ENCODE peak calls at places on chromosomes 16 and 17, in six cellular contexts. One of them, this sample, is unnamed.

GRCh38 chr16:8887952-8888560 is 5.9 kb downstream of the LITAFD start:
- DNase-seq in kidney glomerular epithelial cell: no peak
- DNase-seq in uterus: peak; percentile 45
- DNase-seq in T-helper 2 cell: no peak
- DNase-seq in tibial artery: no peak
- DNase-seq in activated CD4-positive, alpha-beta T cell treated with anti-CD3 and anti-CD28 coated beads, Interleukin-2, amount 50 U/mL, for 1 hour: no peak
- DNase-seq in this sample: no peak

GRCh38 chr17:76725580-76726230 is 701 bp downstream of the JMJD6 start:
- DNase-seq in activated CD4-positive, alpha-beta T cell treated with anti-CD3 and anti-CD28 coated beads, Interleukin-2, amount 50 U/mL, for 1 hour: peak; percentile 59
- DNase-seq in uterus: peak; percentile 68
- DNase-seq in tibial artery: peak; percentile 91
- DNase-seq in kidney glomerular epithelial cell: no peak
- DNase-seq in T-helper 2 cell: peak; percentile 37
- DNase-seq in this sample: peak; percentile 68

GRCh38 chr17:10836966-10837599 is 804 bp downstream of the PIRT start:
- DNase-seq in tibial artery: no peak
- DNase-seq in uterus: no peak
- DNase-seq in activated CD4-positive, alpha-beta T cell treated with anti-CD3 and anti-CD28 coated beads, Interleukin-2, amount 50 U/mL, for 1 hour: no peak
- DNase-seq in kidney glomerular epithelial cell: no peak
- DNase-seq in T-helper 2 cell: no peak
- DNase-seq in this sample: no peak

GRCh38 chr17:17388657-17389496 is 85.7 kb downstream of the NT5M start:
- DNase-seq in activated CD4-positive, alpha-beta T cell treated with anti-CD3 and anti-CD28 coated beads, Interleukin-2, amount 50 U/mL, for 1 hour: no peak
- DNase-seq in kidney glomerular epithelial cell: no peak
- DNase-seq in T-helper 2 cell: no peak
- DNase-seq in uterus: no peak
- DNase-seq in tibial artery: no peak
- DNase-seq in this sample: no peak

GRCh38 chr17:50779747-50780363 is 12.5 kb upstream of the ANKRD40CL start:
- DNase-seq in activated CD4-positive, alpha-beta T cell treated with anti-CD3 and anti-CD28 coated beads, Interleukin-2, amount 50 U/mL, for 1 hour: peak; percentile 42
- DNase-seq in kidney glomerular epithelial cell: no peak
- DNase-seq in T-helper 2 cell: no peak
- DNase-seq in tibial artery: no peak
- DNase-seq in uterus: no peak
- DNase-seq in this sample: no peak

GRCh38 chr16:80836846-80837245 is 32.4 kb upstream of the CDYL2 start:
- DNase-seq in activated CD4-positive, alpha-beta T cell treated with anti-CD3 and anti-CD28 coated beads, Interleukin-2, amount 50 U/mL, for 1 hour: no peak
- DNase-seq in kidney glomerular epithelial cell: no peak
- DNase-seq in T-helper 2 cell: no peak
- DNase-seq in uterus: no peak
- DNase-seq in tibial artery: no peak
- DNase-seq in this sample: no peak

GRCh38 chr16:57265850-57266530 is 18.5 kb downstream of the PLLP start:
- DNase-seq in activated CD4-positive, alpha-beta T cell treated with anti-CD3 and anti-CD28 coated beads, Interleukin-2, amount 50 U/mL, for 1 hour: no peak
- DNase-seq in tibial artery: peak; percentile 75
- DNase-seq in T-helper 2 cell: no peak
- DNase-seq in kidney glomerular epithelial cell: peak; percentile 71
- DNase-seq in uterus: no peak
- DNase-seq in this sample: peak; percentile 60

GRCh38 chr16:87604572-87605135 is 2.3 kb downstream of the JPH3 start:
- DNase-seq in T-helper 2 cell: no peak
- DNase-seq in kidney glomerular epithelial cell: no peak
- DNase-seq in tibial artery: no peak
- DNase-seq in activated CD4-positive, alpha-beta T cell treated with anti-CD3 and anti-CD28 coated beads, Interleukin-2, amount 50 U/mL, for 1 hour: no peak
- DNase-seq in uterus: no peak
- DNase-seq in this sample: no peak

GRCh38 chr17:45131616-45132301 is 556 bp downstream of the PLCD3 start:
- DNase-seq in uterus: peak; percentile 63
- DNase-seq in kidney glomerular epithelial cell: no peak
- DNase-seq in activated CD4-positive, alpha-beta T cell treated with anti-CD3 and anti-CD28 coated beads, Interleukin-2, amount 50 U/mL, for 1 hour: peak; percentile 48
- DNase-seq in tibial artery: peak; percentile 81
- DNase-seq in T-helper 2 cell: peak; percentile 42
- DNase-seq in this sample: peak; percentile 50

GRCh38 chr17:32142857-32143524 is 689 bp downstream of the RHOT1 start:
- DNase-seq in T-helper 2 cell: no peak
- DNase-seq in tibial artery: peak; percentile 72
- DNase-seq in uterus: peak; percentile 18
- DNase-seq in activated CD4-positive, alpha-beta T cell treated with anti-CD3 and anti-CD28 coated beads, Interleukin-2, amount 50 U/mL, for 1 hour: no peak
- DNase-seq in kidney glomerular epithelial cell: peak; percentile 42
- DNase-seq in this sample: peak; percentile 80

GRCh38 chr17:27586203-27586701 is 44.7 kb upstream of the LGALS9 start:
- DNase-seq in T-helper 2 cell: no peak
- DNase-seq in kidney glomerular epithelial cell: no peak
- DNase-seq in tibial artery: no peak
- DNase-seq in uterus: no peak
- DNase-seq in activated CD4-positive, alpha-beta T cell treated with anti-CD3 and anti-CD28 coated beads, Interleukin-2, amount 50 U/mL, for 1 hour: no peak
- DNase-seq in this sample: no peak

GRCh38 chr17:78313735-78314648 is 45.9 kb downstream of the SOCS3 start:
- DNase-seq in kidney glomerular epithelial cell: peak; percentile 42
- DNase-seq in T-helper 2 cell: peak; percentile 41
- DNase-seq in uterus: peak; percentile 66
- DNase-seq in tibial artery: peak; percentile 85
- DNase-seq in activated CD4-positive, alpha-beta T cell treated with anti-CD3 and anti-CD28 coated beads, Interleukin-2, amount 50 U/mL, for 1 hour: peak; percentile 55
- DNase-seq in this sample: peak; percentile 92

GRCh38 chr17:48522031-48522593 is 8.7 kb downstream of the HOXB1 start:
- DNase-seq in T-helper 2 cell: no peak
- DNase-seq in activated CD4-positive, alpha-beta T cell treated with anti-CD3 and anti-CD28 coated beads, Interleukin-2, amount 50 U/mL, for 1 hour: no peak
- DNase-seq in uterus: no peak
- DNase-seq in kidney glomerular epithelial cell: peak; percentile 68
- DNase-seq in tibial artery: no peak
- DNase-seq in this sample: no peak

GRCh38 chr16:85989863-85990643 is 91.1 kb downstream of the IRF8 start:
- DNase-seq in uterus: no peak
- DNase-seq in tibial artery: no peak
- DNase-seq in activated CD4-positive, alpha-beta T cell treated with anti-CD3 and anti-CD28 coated beads, Interleukin-2, amount 50 U/mL, for 1 hour: no peak
- DNase-seq in kidney glomerular epithelial cell: no peak
- DNase-seq in T-helper 2 cell: no peak
- DNase-seq in this sample: no peak

GRCh38 chr16:30748634-30749445 is 615 bp downstream of the PHKG2 start:
- DNase-seq in tibial artery: no peak
- DNase-seq in uterus: peak; percentile 47
- DNase-seq in kidney glomerular epithelial cell: peak; percentile 14
- DNase-seq in T-helper 2 cell: no peak
- DNase-seq in activated CD4-positive, alpha-beta T cell treated with anti-CD3 and anti-CD28 coated beads, Interleukin-2, amount 50 U/mL, for 1 hour: no peak
- DNase-seq in this sample: peak; percentile 12

GRCh38 chr17:21189361-21189760 is 24.6 kb downstream of the TMEM11 start:
- DNase-seq in tibial artery: no peak
- DNase-seq in kidney glomerular epithelial cell: no peak
- DNase-seq in activated CD4-positive, alpha-beta T cell treated with anti-CD3 and anti-CD28 coated beads, Interleukin-2, amount 50 U/mL, for 1 hour: no peak
- DNase-seq in T-helper 2 cell: no peak
- DNase-seq in uterus: no peak
- DNase-seq in this sample: no peak

GRCh38 chr16:65779196-65779595 is 587.3 kb upstream of the CDH5 start:
- DNase-seq in T-helper 2 cell: no peak
- DNase-seq in uterus: no peak
- DNase-seq in activated CD4-positive, alpha-beta T cell treated with anti-CD3 and anti-CD28 coated beads, Interleukin-2, amount 50 U/mL, for 1 hour: no peak
- DNase-seq in tibial artery: no peak
- DNase-seq in kidney glomerular epithelial cell: no peak
- DNase-seq in this sample: no peak

GRCh38 chr17:82217530-82218204 is 5.0 kb upstream of the CCDC57 start:
- DNase-seq in uterus: no peak
- DNase-seq in kidney glomerular epithelial cell: no peak
- DNase-seq in tibial artery: peak; percentile 91
- DNase-seq in activated CD4-positive, alpha-beta T cell treated with anti-CD3 and anti-CD28 coated beads, Interleukin-2, amount 50 U/mL, for 1 hour: no peak
- DNase-seq in T-helper 2 cell: no peak
- DNase-seq in this sample: peak; percentile 85

GRCh38 chr16:77359065-77359502 is 75.8 kb downstream of the ADAMTS18 start:
- DNase-seq in T-helper 2 cell: no peak
- DNase-seq in activated CD4-positive, alpha-beta T cell treated with anti-CD3 and anti-CD28 coated beads, Interleukin-2, amount 50 U/mL, for 1 hour: no peak
- DNase-seq in tibial artery: no peak
- DNase-seq in uterus: no peak
- DNase-seq in kidney glomerular epithelial cell: peak; percentile 89
- DNase-seq in this sample: peak; percentile 67

GRCh38 chr17:54426287-54426886 is 474.3 kb upstream of the TOM1L1 start:
- DNase-seq in T-helper 2 cell: no peak
- DNase-seq in activated CD4-positive, alpha-beta T cell treated with anti-CD3 and anti-CD28 coated beads, Interleukin-2, amount 50 U/mL, for 1 hour: no peak
- DNase-seq in uterus: no peak
- DNase-seq in tibial artery: no peak
- DNase-seq in kidney glomerular epithelial cell: no peak
- DNase-seq in this sample: peak; percentile 20

GRCh38 chr16:17395849-17396480 is 74.8 kb downstream of the XYLT1 start:
- DNase-seq in T-helper 2 cell: no peak
- DNase-seq in kidney glomerular epithelial cell: no peak
- DNase-seq in activated CD4-positive, alpha-beta T cell treated with anti-CD3 and anti-CD28 coated beads, Interleukin-2, amount 50 U/mL, for 1 hour: no peak
- DNase-seq in uterus: peak; percentile 59
- DNase-seq in tibial artery: peak; percentile 76
- DNase-seq in this sample: no peak

GRCh38 chr17:71188811-71189492 is 931.9 kb upstream of the SOX9 start:
- DNase-seq in kidney glomerular epithelial cell: peak; percentile 93
- DNase-seq in uterus: no peak
- DNase-seq in activated CD4-positive, alpha-beta T cell treated with anti-CD3 and anti-CD28 coated beads, Interleukin-2, amount 50 U/mL, for 1 hour: no peak
- DNase-seq in tibial artery: no peak
- DNase-seq in T-helper 2 cell: no peak
- DNase-seq in this sample: peak; percentile 32

GRCh38 chr17:4536259-4536741 is 18.9 kb downstream of the MYBBP1A start:
- DNase-seq in T-helper 2 cell: no peak
- DNase-seq in activated CD4-positive, alpha-beta T cell treated with anti-CD3 and anti-CD28 coated beads, Interleukin-2, amount 50 U/mL, for 1 hour: no peak
- DNase-seq in kidney glomerular epithelial cell: no peak
- DNase-seq in uterus: no peak
- DNase-seq in tibial artery: no peak
- DNase-seq in this sample: no peak